ENCODE peak calls at places on chromosome 19, in six cellular contexts. One of them, this sample, is unnamed.

GRCh38 chr19:17236414-17236716 is 9.4 kb downstream of the NR2F6 start:
- DNase-seq in mesenteric fat pad: no peak
- DNase-seq in germinal center: no peak
- DNase-seq in T-helper 22 cell: no peak
- DNase-seq in heart right ventricle: no peak
- DNase-seq in NCI-H1048: no peak
- DNase-seq in this sample: no peak

GRCh38 chr19:7934766-7935165 is 8.7 kb downstream of the TIMM44 start:
- DNase-seq in mesenteric fat pad: no peak
- DNase-seq in germinal center: no peak
- DNase-seq in T-helper 22 cell: no peak
- DNase-seq in heart right ventricle: no peak
- DNase-seq in NCI-H1048: no peak
- DNase-seq in this sample: no peak

GRCh38 chr19:32172761-32173160 is 172.6 kb upstream of the ZNF507 start:
- DNase-seq in mesenteric fat pad: no peak
- DNase-seq in germinal center: no peak
- DNase-seq in T-helper 22 cell: no peak
- DNase-seq in heart right ventricle: no peak
- DNase-seq in NCI-H1048: no peak
- DNase-seq in this sample: no peak

GRCh38 chr19:43662487-43662886 is 7.5 kb downstream of the PLAUR start:
- DNase-seq in mesenteric fat pad: no peak
- DNase-seq in germinal center: no peak
- DNase-seq in T-helper 22 cell: no peak
- DNase-seq in heart right ventricle: no peak
- DNase-seq in NCI-H1048: no peak
- DNase-seq in this sample: no peak

GRCh38 chr19:40104754-40105153 is 14.0 kb upstream of the ZNF780A start:
- DNase-seq in mesenteric fat pad: no peak
- DNase-seq in germinal center: no peak
- DNase-seq in T-helper 22 cell: no peak
- DNase-seq in heart right ventricle: no peak
- DNase-seq in NCI-H1048: no peak
- DNase-seq in this sample: no peak

GRCh38 chr19:8352134-8352827 is 9.2 kb upstream of the KANK3 start:
- DNase-seq in mesenteric fat pad: no peak
- DNase-seq in germinal center: no peak
- DNase-seq in T-helper 22 cell: no peak
- DNase-seq in heart right ventricle: no peak
- DNase-seq in NCI-H1048: no peak
- DNase-seq in this sample: no peak

GRCh38 chr19:17340302-17340870 is 3.0 kb downstream of the GTPBP3 start:
- DNase-seq in mesenteric fat pad: no peak
- DNase-seq in germinal center: no peak
- DNase-seq in T-helper 22 cell: no peak
- DNase-seq in heart right ventricle: no peak
- DNase-seq in NCI-H1048: no peak
- DNase-seq in this sample: no peak

GRCh38 chr19:3751236-3751635 is 10.3 kb downstream of the APBA3 start:
- DNase-seq in mesenteric fat pad: no peak
- DNase-seq in germinal center: no peak
- DNase-seq in T-helper 22 cell: no peak
- DNase-seq in heart right ventricle: no peak
- DNase-seq in NCI-H1048: no peak
- DNase-seq in this sample: no peak

GRCh38 chr19:56217039-56217949 is 15.2 kb downstream of the ZSCAN5C start:
- DNase-seq in mesenteric fat pad: peak
- DNase-seq in germinal center: no peak
- DNase-seq in T-helper 22 cell: no peak
- DNase-seq in heart right ventricle: peak
- DNase-seq in NCI-H1048: no peak
- DNase-seq in this sample: peak

GRCh38 chr19:53503126-53503525 is 34.8 kb upstream of the ZNF331 start:
- DNase-seq in mesenteric fat pad: no peak
- DNase-seq in germinal center: no peak
- DNase-seq in T-helper 22 cell: no peak
- DNase-seq in heart right ventricle: no peak
- DNase-seq in NCI-H1048: no peak
- DNase-seq in this sample: no peak

GRCh38 chr19:30089086-30089665 is 147.1 kb downstream of the URI1 start:
- DNase-seq in mesenteric fat pad: no peak
- DNase-seq in germinal center: no peak
- DNase-seq in T-helper 22 cell: no peak
- DNase-seq in heart right ventricle: no peak
- DNase-seq in NCI-H1048: no peak
- DNase-seq in this sample: no peak